ENCODE peak calls at places on chromosomes 7 and 10, in six cellular contexts. One of them, this sample, is unnamed.

GRCh38 chr10:54728511-54728910 is 72.5 kb downstream of the PCDH15 start:
- DNase-seq in KBM-7: no peak
- DNase-seq in anterior cingulate cortex: no peak
- DNase-seq in RCC 7860: no peak
- DNase-seq in right lobe of liver: no peak
- DNase-seq in NCI-H510A: no peak
- DNase-seq in this sample: no peak

GRCh38 chr10:34504534-34504933 is 310.6 kb downstream of the PARD3 start:
- DNase-seq in KBM-7: no peak
- DNase-seq in anterior cingulate cortex: no peak
- DNase-seq in RCC 7860: peak; percentile 76
- DNase-seq in right lobe of liver: no peak
- DNase-seq in NCI-H510A: no peak
- DNase-seq in this sample: no peak

GRCh38 chr7:105228555-105228954 is 160.2 kb downstream of the SRPK2 start:
- DNase-seq in KBM-7: no peak
- DNase-seq in anterior cingulate cortex: no peak
- DNase-seq in RCC 7860: no peak
- DNase-seq in right lobe of liver: no peak
- DNase-seq in NCI-H510A: no peak
- DNase-seq in this sample: no peak

GRCh38 chr7:107858280-107858679 is 32.7 kb upstream of the DLD start:
- DNase-seq in KBM-7: no peak
- DNase-seq in anterior cingulate cortex: no peak
- DNase-seq in RCC 7860: no peak
- DNase-seq in right lobe of liver: no peak
- DNase-seq in NCI-H510A: no peak
- DNase-seq in this sample: no peak

GRCh38 chr10:124926548-124926947 is 15.4 kb upstream of the ZRANB1 start:
- DNase-seq in KBM-7: no peak
- DNase-seq in anterior cingulate cortex: no peak
- DNase-seq in RCC 7860: no peak
- DNase-seq in right lobe of liver: no peak
- DNase-seq in NCI-H510A: no peak
- DNase-seq in this sample: no peak

GRCh38 chr10:102713483-102713813 is 749 bp downstream of the ARL3 start:
- DNase-seq in KBM-7: no peak
- DNase-seq in anterior cingulate cortex: no peak
- DNase-seq in RCC 7860: no peak
- DNase-seq in right lobe of liver: no peak
- DNase-seq in NCI-H510A: no peak
- DNase-seq in this sample: no peak

GRCh38 chr7:20535541-20535940 is 79.9 kb upstream of the ABCB5 start:
- DNase-seq in KBM-7: no peak
- DNase-seq in anterior cingulate cortex: no peak
- DNase-seq in RCC 7860: no peak
- DNase-seq in right lobe of liver: no peak
- DNase-seq in NCI-H510A: no peak
- DNase-seq in this sample: no peak

GRCh38 chr10:113169853-113170455 is 219.9 kb downstream of the TCF7L2 start:
- DNase-seq in KBM-7: no peak
- DNase-seq in anterior cingulate cortex: no peak
- DNase-seq in RCC 7860: no peak
- DNase-seq in right lobe of liver: no peak
- DNase-seq in NCI-H510A: no peak
- DNase-seq in this sample: no peak

GRCh38 chr7:111833461-111833860 is 271.2 kb upstream of the IMMP2L start:
- DNase-seq in KBM-7: no peak
- DNase-seq in anterior cingulate cortex: no peak
- DNase-seq in RCC 7860: no peak
- DNase-seq in right lobe of liver: no peak
- DNase-seq in NCI-H510A: no peak
- DNase-seq in this sample: no peak

GRCh38 chr7:24972991-24973390 is 7.0 kb downstream of the OSBPL3 start:
- DNase-seq in KBM-7: no peak
- DNase-seq in anterior cingulate cortex: no peak
- DNase-seq in RCC 7860: no peak
- DNase-seq in right lobe of liver: no peak
- DNase-seq in NCI-H510A: no peak
- DNase-seq in this sample: no peak

GRCh38 chr10:8543361-8544056 is 489.0 kb downstream of the GATA3 start:
- DNase-seq in KBM-7: peak; percentile 3
- DNase-seq in anterior cingulate cortex: no peak
- DNase-seq in RCC 7860: no peak
- DNase-seq in right lobe of liver: no peak
- DNase-seq in NCI-H510A: no peak
- DNase-seq in this sample: no peak

GRCh38 chr10:132102717-132103110 is 37.0 kb downstream of the JAKMIP3 start:
- DNase-seq in KBM-7: no peak
- DNase-seq in anterior cingulate cortex: no peak
- DNase-seq in RCC 7860: no peak
- DNase-seq in right lobe of liver: no peak
- DNase-seq in NCI-H510A: no peak
- DNase-seq in this sample: no peak

GRCh38 chr7:108459922-108460551 is 3.8 kb upstream of the NRCAM start:
- DNase-seq in KBM-7: peak; percentile 54
- DNase-seq in anterior cingulate cortex: no peak
- DNase-seq in RCC 7860: peak; percentile 43
- DNase-seq in right lobe of liver: no peak
- DNase-seq in NCI-H510A: no peak
- DNase-seq in this sample: no peak

GRCh38 chr10:31768467-31768866 is 160.2 kb downstream of the ARHGAP12 start:
- DNase-seq in KBM-7: no peak
- DNase-seq in anterior cingulate cortex: no peak
- DNase-seq in RCC 7860: peak; percentile 21
- DNase-seq in right lobe of liver: no peak
- DNase-seq in NCI-H510A: no peak
- DNase-seq in this sample: no peak

GRCh38 chr10:34292178-34292565 is 522.9 kb downstream of the PARD3 start:
- DNase-seq in KBM-7: no peak
- DNase-seq in anterior cingulate cortex: no peak
- DNase-seq in RCC 7860: no peak
- DNase-seq in right lobe of liver: no peak
- DNase-seq in NCI-H510A: no peak
- DNase-seq in this sample: no peak

This sample was measured in GM12892.